ENCODE peak calls at places on chromosomes 11 and 22, in five cellular contexts. N is mesenchymal stem cell, G is neuronal stem cell, L is K562, T is hepatocyte. B is an unnamed sample.
A peak's percentile ranks its signal among the peaks of the same experiment; 100 is the strongest.

GRCh38 chr22:26918236-26918635 is 260.8 kb downstream of the MIAT start:
- DNase-seq in N (no peak), G (no peak), L (no peak), T (no peak), B (no peak)

GRCh38 chr11:131877246-131877645 is 506.8 kb downstream of the NTM start:
- DNase-seq in N (no peak), G (no peak), L (no peak), T (no peak), B (peak; percentile 9)

GRCh38 chr11:18733202-18733601 is 7.2 kb upstream of the IGSF22 start:
- DNase-seq in N (no peak), G (no peak), L (no peak), T (no peak), B (no peak)

GRCh38 chr11:9172394-9172793 is 81.0 kb upstream of the SCUBE2 start:
- DNase-seq in N (no peak), G (no peak), L (no peak), T (no peak), B (peak; percentile 10)

GRCh38 chr11:118046051-118046963 is 30.6 kb upstream of the TMPRSS4 start:
- DNase-seq in N (no peak), G (no peak), L (no peak), T (no peak), B (no peak)

GRCh38 chr11:121476379-121477032 is 23.7 kb upstream of the SORL1-AS1 start:
- DNase-seq in N (no peak), G (no peak), L (no peak), T (peak; percentile 48), B (no peak)

GRCh38 chr11:128470081-128470480 is 117.3 kb downstream of the ETS1 start:
- DNase-seq in N (no peak), G (no peak), L (no peak), T (no peak), B (no peak)

GRCh38 chr11:8018742-8019631 is 31.9 kb downstream of the EIF3F start:
- DNase-seq in N (peak; percentile 78), G (peak; percentile 75), L (no peak), T (peak; percentile 77), B (peak; percentile 91)

GRCh38 chr11:61911124-61911700 is 6.2 kb downstream of the RAB3IL1 start:
- DNase-seq in N (no peak), G (no peak), L (no peak), T (no peak), B (no peak)

GRCh38 chr11:77428598-77428997 is 45.3 kb downstream of the PAK1 start:
- DNase-seq in N (no peak), G (no peak), L (no peak), T (no peak), B (no peak)

GRCh38 chr11:77416357-77416756 is 57.5 kb downstream of the PAK1 start:
- DNase-seq in N (no peak), G (no peak), L (no peak), T (no peak), B (no peak)

GRCh38 chr22:29647954-29648737 is 44.7 kb downstream of the NF2 start:
- DNase-seq in N (no peak), G (no peak), L (no peak), T (no peak), B (no peak)

GRCh38 chr22:41442240-41442792 is 4.3 kb downstream of the TOB2 start:
- DNase-seq in N (no peak), G (no peak), L (no peak), T (no peak), B (peak; percentile 26)

GRCh38 chr11:83836883-83837654 is 550.9 kb upstream of the CCDC90B start:
- DNase-seq in N (peak; percentile 67), G (peak; percentile 51), L (peak; percentile 34), T (peak; percentile 74), B (peak; percentile 74)

GRCh38 chr22:50687829-50688228 is 15.2 kb downstream of the SHANK3 start:
- DNase-seq in N (no peak), G (no peak), L (no peak), T (peak; percentile 2), B (no peak)

GRCh38 chr11:124583827-124584226 is 14.0 kb downstream of the OR8A1 start:
- DNase-seq in N (no peak), G (no peak), L (no peak), T (peak; percentile 12), B (no peak)

GRCh38 chr11:32310218-32310601 is 125.1 kb downstream of the WT1 start:
- DNase-seq in N (peak; percentile 18), G (no peak), L (no peak), T (peak; percentile 35), B (no peak)

DNA sequence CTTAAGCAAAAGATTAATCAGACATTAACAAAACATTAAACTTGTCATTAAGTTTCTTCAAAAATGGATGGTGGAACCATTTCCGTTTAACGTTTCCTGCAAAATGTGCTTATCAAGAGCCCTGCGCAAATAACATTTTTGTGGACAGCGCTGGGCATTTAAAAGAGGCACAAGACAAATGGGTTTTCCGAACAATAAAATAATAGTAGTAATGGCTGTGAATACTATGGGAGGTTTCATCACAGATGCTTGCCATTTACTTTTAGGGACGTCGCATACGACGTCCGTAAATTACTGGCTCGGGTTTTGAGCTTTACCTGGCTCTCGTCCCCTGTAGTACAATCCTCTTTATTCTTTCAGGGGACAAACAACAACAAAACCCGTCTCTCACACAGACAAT is 1.0 kb downstream of the NPAT start:
- DNase-seq in N (peak; percentile 48), G (no peak), L (no peak), T (no peak), B (peak; percentile 62)
- H3K4me1 ChIP-seq in N (peaks cover 6% of the 10 kb centered on the region), G (peaks cover 7% of the 10 kb centered on the region), L (peaks cover 15% of the 10 kb centered on the region), T (peaks cover 13% of the 10 kb centered on the region), B (peaks cover 35% of the 10 kb centered on the region)

GRCh38 chr22:23696326-23696851 is 5.6 kb downstream of the RGL4 start:
- DNase-seq in N (no peak), G (no peak), L (no peak), T (no peak), B (no peak)

GRCh38 chr22:23695748-23696325 is 5.0 kb downstream of the RGL4 start:
- DNase-seq in N (no peak), G (no peak), L (no peak), T (no peak), B (no peak)

GRCh38 chr22:23698673-23699235 is 7.9 kb downstream of the RGL4 start:
- DNase-seq in N (no peak), G (no peak), L (no peak), T (no peak), B (no peak)

GRCh38 chr22:23698094-23698493 is 7.3 kb downstream of the RGL4 start:
- DNase-seq in N (no peak), G (no peak), L (no peak), T (no peak), B (no peak)

DNA sequence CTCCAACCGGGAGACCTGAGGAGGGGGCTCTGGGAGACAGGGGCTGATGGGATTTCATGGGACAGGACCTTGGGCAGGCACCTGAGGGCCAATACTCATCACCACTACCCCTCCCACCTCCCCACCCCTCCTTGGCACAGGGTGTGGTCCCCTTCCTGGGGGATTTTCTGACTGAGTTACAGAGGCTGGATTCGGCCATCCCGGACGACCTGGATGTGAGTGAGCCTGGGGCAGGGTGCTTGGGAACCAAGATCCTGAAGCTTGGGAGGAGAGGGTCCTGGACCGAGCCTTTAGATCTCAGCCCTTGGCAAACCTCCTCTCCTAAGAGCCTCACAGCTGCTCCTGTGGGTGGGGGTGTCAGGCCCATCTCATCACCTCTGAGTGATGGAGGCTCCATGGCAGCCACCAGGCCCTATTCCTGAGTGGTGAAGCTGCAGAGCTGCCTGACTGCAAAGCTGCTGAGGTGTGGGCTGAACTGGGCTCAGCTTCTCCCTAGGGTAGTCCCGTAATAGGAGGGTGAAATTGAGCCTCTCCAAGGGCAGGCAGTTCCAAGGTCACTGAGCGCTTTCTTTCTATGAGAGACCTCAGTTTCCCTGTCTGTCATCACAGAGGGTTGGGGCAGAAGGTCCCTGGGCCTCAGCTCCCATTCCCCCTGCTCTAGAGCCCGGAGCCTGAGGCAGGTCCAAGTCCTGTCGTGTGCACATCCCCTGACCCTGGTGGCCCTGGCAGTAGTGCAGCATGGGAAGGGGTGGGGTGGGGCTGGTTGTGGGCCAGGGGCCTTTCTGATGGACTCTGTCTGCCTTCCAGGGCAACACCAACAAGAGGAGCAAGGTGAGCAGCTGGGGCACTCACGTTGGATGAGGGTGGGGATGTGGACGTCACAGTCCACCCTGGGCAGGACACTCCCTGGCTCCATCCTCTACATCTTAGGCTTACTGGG is 6.5 kb downstream of the RGL4 start:
- DNase-seq in N (no peak), G (no peak), L (no peak), T (no peak), B (no peak)
- H3K4me2 ChIP-seq in N (no peak overlapping the region), G (no peak overlapping the region), L (no peak overlapping the region), T (no peak overlapping the region), B (no peak overlapping the region)

DNA sequence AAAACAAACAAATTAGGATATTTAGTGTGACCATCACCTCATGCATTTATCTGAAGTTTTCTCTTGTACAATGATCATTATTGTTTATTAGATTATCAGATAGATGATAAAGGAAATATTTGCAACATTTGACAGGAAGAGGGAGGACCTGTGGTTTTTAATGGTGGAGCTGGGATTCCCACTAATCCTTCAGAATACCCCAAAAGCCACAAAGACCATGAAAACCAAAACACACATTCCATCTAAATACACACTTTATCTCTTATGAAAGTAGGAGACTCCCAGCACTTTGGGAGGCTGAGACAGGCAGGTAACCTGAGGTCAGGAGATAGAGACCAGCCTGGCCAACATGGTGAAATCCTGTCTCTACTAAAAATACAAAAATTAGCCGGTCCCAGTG is 7.6 kb upstream of the NDUFV1 start:
- DNase-seq in N (no peak), G (no peak), L (no peak), T (no peak), B (no peak)
- H3K4me1 ChIP-seq in N (no peaks in the 10 kb centered on the region), G (peaks cover 3% of the 10 kb centered on the region), L (peaks cover 32% of the 10 kb centered on the region), T (no peaks in the 10 kb centered on the region), B (no peaks in the 10 kb centered on the region)

DNA sequence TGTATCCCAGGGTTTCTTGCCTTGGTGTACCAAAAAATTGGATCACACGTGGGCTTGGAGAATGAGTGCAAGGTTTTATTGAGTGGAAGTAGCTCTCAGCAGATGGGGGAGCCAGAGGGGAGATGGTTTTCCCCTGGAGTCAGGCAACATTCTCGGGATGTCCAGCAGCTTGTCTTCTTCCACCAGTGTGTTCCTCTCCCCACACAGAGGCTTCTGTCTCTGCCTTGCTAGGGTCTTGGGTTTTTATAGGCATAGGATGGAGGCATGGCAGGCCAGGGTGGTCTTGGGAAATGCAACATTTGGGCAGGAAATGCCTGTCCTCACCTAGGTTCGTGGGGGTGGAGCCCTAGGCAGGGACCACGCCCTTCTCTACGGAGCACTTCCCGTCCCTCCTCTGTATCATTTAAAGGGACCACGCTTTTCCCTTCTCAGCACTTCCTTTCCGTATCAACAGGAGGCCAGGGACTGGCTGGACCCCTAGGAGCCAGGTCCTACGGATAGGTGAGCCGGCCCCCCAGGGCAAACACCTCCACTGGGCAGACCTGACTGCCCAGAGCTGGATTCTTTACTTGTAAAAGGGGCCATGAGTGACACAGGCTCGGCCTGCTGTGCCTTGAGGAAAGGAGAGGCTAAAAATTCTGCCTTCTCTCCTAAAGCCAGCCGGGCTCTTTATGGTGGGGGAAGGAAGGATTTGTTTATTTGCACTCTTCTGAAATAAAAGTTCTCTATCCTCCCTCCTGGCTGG is 55.3 kb upstream of the CCDC188 start:
- DNase-seq in N (peak; percentile 66), G (no peak), L (peak; percentile 95), T (peak; percentile 77), B (peak; percentile 82)
- H3K4me2 ChIP-seq in N (peak overlapping the region; percentile 67), G (no peak overlapping the region), L (peak overlapping the region; percentile 89), T (peak overlapping the region; percentile 83), B (peak overlapping the region; percentile 82)

GRCh38 chr11:11979487-11980117 is 28.8 kb downstream of the DKK3 start:
- DNase-seq in N (peak; percentile 91), G (no peak), L (no peak), T (peak; percentile 76), B (peak; percentile 88)
- H3K4me1 ChIP-seq in N (peaks cover 50% of the 10 kb centered on the region), G (peaks cover 15% of the 10 kb centered on the region), L (peaks cover 4% of the 10 kb centered on the region), T (peaks cover 35% of the 10 kb centered on the region), B (peaks cover 85% of the 10 kb centered on the region)

GRCh38 chr11:3163241-3163981 is 1.7 kb downstream of the OSBPL5 start:
- DNase-seq in N (no peak), G (no peak), L (no peak), T (no peak), B (peak; percentile 28)
- H3K4me2 ChIP-seq in N (peak overlapping the region; percentile 92), G (peak overlapping the region; percentile 99), L (no peak overlapping the region), T (peak overlapping the region; percentile 94), B (peak overlapping the region; percentile 81)